ENCODE peak calls at places on chromosomes 6 and 20, in five cellular contexts. L is activated naive CD8-positive, alpha-beta T cell treated with anti-CD3 and anti-CD28 coated beads for 36 hours; R is lower leg skin; C is T-helper 9 cell; A is stimulated activated CD8-positive, alpha-beta memory T cell treated with anti-CD3 and anti-CD28 coated beads, Interleukin-12 subunit alpha, Interleukin-12 subunit beta, amount 100 ng/mL, for 1 hour. M is an unnamed sample.

GRCh38 chr6:114735118-114735730 is 392.4 kb upstream of the HS3ST5 start:
- DNase-seq in L (no peak), C (no peak), R (no peak), A (no peak), M (no peak)

GRCh38 chr20:39893013-39893685 is 795.9 kb downstream of the MAFB start:
- DNase-seq in R (no peak), L (no peak), C (no peak), A (no peak), M (no peak)

GRCh38 chr6:43509984-43510826 is at the start of gene LRRC73:
- DNase-seq in A (peak), C (peak), L (peak), R (peak), M (peak)

GRCh38 chr6:96410467-96410866 is 111.1 kb upstream of the UFL1 start:
- DNase-seq in L (no peak), C (no peak), R (no peak), A (no peak), M (no peak)

GRCh38 chr6:89272611-89273010 is 42.5 kb downstream of the GABRR2 start:
- DNase-seq in A (no peak), L (no peak), C (no peak), R (peak), M (no peak)

GRCh38 chr6:170114187-170114945 is 176.5 kb downstream of the DLL1 start:
- DNase-seq in R (peak), L (no peak), A (no peak), C (no peak), M (no peak)

GRCh38 chr6:45438156-45438555 is 60.4 kb upstream of the SUPT3H start:
- DNase-seq in C (no peak), A (no peak), R (no peak), L (no peak), M (no peak)

GRCh38 chr6:2765896-2766766 is 938 bp downstream of the WRNIP1 start:
- DNase-seq in R (peak), A (no peak), C (peak), L (peak), M (peak)

GRCh38 chr6:87102296-87102695 is 7.4 kb upstream of the CGA start:
- DNase-seq in C (no peak), A (no peak), L (no peak), R (no peak), M (no peak)

GRCh38 chr6:170049641-170050491 is 241.0 kb downstream of the DLL1 start:
- DNase-seq in L (no peak), R (peak), A (no peak), C (no peak), M (no peak)

GRCh38 chr6:128509709-128510108 is 10.7 kb downstream of the PTPRK start:
- DNase-seq in R (no peak), L (no peak), A (no peak), C (no peak), M (no peak)

GRCh38 chr6:118558811-118559217 is 10.7 kb downstream of the PLN start:
- DNase-seq in L (no peak), C (no peak), A (no peak), R (no peak), M (no peak)

GRCh38 chr6:151412905-151413304 is 21.5 kb upstream of the ZBTB2 start:
- DNase-seq in A (no peak), R (no peak), L (no peak), C (no peak), M (no peak)

GRCh38 chr6:120556491-120556890 is 777.8 kb downstream of the TBC1D32 start:
- DNase-seq in C (no peak), L (no peak), A (no peak), R (no peak), M (no peak)

M was measured in cerebellum.